ENCODE peak calls at places on chromosomes 3 and 15, in nine cellular contexts. B, J, L, W, X, U, M, V and Y are unnamed samples.

GRCh38 chr3:62558549-62559112 is 185.3 kb upstream of the FEZF2 start:
- DNase-seq in B (peak; percentile 48), J (no peak), L (no peak), W (peak; percentile 13), X (no peak), U (no peak), M (peak; percentile 71), V (no peak), Y (no peak)

GRCh38 chr3:100108464-100109079 is 5.7 kb downstream of the FILIP1L start:
- DNase-seq in B (no peak), J (no peak), L (no peak), W (no peak), X (no peak), U (no peak), M (no peak), V (no peak), Y (no peak)

GRCh38 chr15:92803852-92804609 is 96.1 kb upstream of the CHD2 start:
- DNase-seq in B (peak; percentile 87), J (peak; percentile 100), L (no peak), W (no peak), X (peak; percentile 77), U (peak; percentile 98), M (no peak), V (peak; percentile 90), Y (peak; percentile 100)

GRCh38 chr3:45509038-45509767 is 85.3 kb upstream of the LIMD1 start:
- DNase-seq in B (peak; percentile 72), J (no peak), L (no peak), W (no peak), X (no peak), U (peak; percentile 85), M (no peak), V (peak; percentile 81), Y (peak; percentile 93)

GRCh38 chr3:72227536-72228070 is 442.7 kb upstream of the PROK2 start:
- DNase-seq in B (no peak), J (no peak), L (no peak), W (no peak), X (no peak), U (no peak), M (no peak), V (no peak), Y (no peak)

GRCh38 chr15:63601026-63601726 is 4.0 kb downstream of the FBXL22 start:
- DNase-seq in B (peak; percentile 74), J (no peak), L (peak; percentile 46), W (peak; percentile 37), X (peak; percentile 55), U (no peak), M (peak; percentile 59), V (peak; percentile 44), Y (peak; percentile 19)

GRCh38 chr3:170524072-170524471 is 61.8 kb downstream of the SLC7A14 start:
- DNase-seq in B (no peak), J (no peak), L (no peak), W (no peak), X (no peak), U (no peak), M (no peak), V (no peak), Y (no peak)

GRCh38 chr15:36407647-36408046 is 171.8 kb upstream of the CDIN1 start:
- DNase-seq in B (peak; percentile 74), J (no peak), L (no peak), W (no peak), X (no peak), U (peak; percentile 35), M (no peak), V (no peak), Y (peak; percentile 81)

GRCh38 chr3:152040319-152040718 is 166.9 kb downstream of the SUCNR1 start:
- DNase-seq in B (no peak), J (no peak), L (no peak), W (no peak), X (no peak), U (no peak), M (no peak), V (no peak), Y (no peak)

GRCh38 chr15:94206463-94207167 is 24.7 kb upstream of the MCTP2 start:
- DNase-seq in B (peak; percentile 15), J (no peak), L (no peak), W (no peak), X (no peak), U (no peak), M (no peak), V (peak; percentile 64), Y (peak; percentile 92)